ENCODE peak calls at places on chromosomes 12 and 14, in six cellular contexts. E, I, F, N, R and T are unnamed samples.

GRCh38 chr12:126483145-126484068 is 1418.2 kb downstream of the AACS start:
- DNase-seq in E (no peak), I (no peak), F (no peak), N (no peak), R (no peak), T (no peak)

GRCh38 chr14:49512147-49512551 is 74.0 kb downstream of the RPS29 start:
- DNase-seq in E (no peak), I (no peak), F (no peak), N (no peak), R (peak), T (peak)

GRCh38 chr12:6635856-6636521 is at the start of gene LPAR5:
- DNase-seq in E (peak), I (peak), F (peak), N (no peak), R (no peak), T (no peak)

GRCh38 chr12:105219261-105220018 is 16.5 kb downstream of the APPL2 start:
- DNase-seq in E (no peak), I (no peak), F (no peak), N (no peak), R (no peak), T (no peak)

GRCh38 chr14:75572104-75572503 is 6.3 kb upstream of the FLVCR2 start:
- DNase-seq in E (no peak), I (no peak), F (no peak), N (no peak), R (no peak), T (no peak)

GRCh38 chr12:78799679-78800078 is 64.9 kb upstream of the SYT1 start:
- DNase-seq in E (no peak), I (peak), F (peak), N (no peak), R (no peak), T (no peak)

GRCh38 chr12:108722992-108723766 is 8.1 kb downstream of the CORO1C start:
- DNase-seq in E (no peak), I (no peak), F (no peak), N (peak), R (no peak), T (peak)

GRCh38 chr12:14716848-14717444 is 20.5 kb upstream of the GUCY2C start:
- DNase-seq in E (peak), I (peak), F (peak), N (peak), R (no peak), T (peak)

GRCh38 chr14:39734306-39734705 is 302.1 kb upstream of the FBXO33 start:
- DNase-seq in E (no peak), I (no peak), F (peak), N (peak), R (no peak), T (no peak)

GRCh38 chr14:49218436-49219092 is 367.6 kb downstream of the RPS29 start:
- DNase-seq in E (no peak), I (no peak), F (peak), N (peak), R (peak), T (no peak)

GRCh38 chr14:92368001-92368400 is 45.0 kb downstream of the SLC24A4 start:
- DNase-seq in E (no peak), I (no peak), F (no peak), N (no peak), R (no peak), T (no peak)

GRCh38 chr12:110084314-110085015 is 36.1 kb upstream of the C12orf76 start:
- DNase-seq in E (no peak), I (no peak), F (no peak), N (peak), R (no peak), T (no peak)

GRCh38 chr14:57295261-57295660 is 26.5 kb downstream of the AP5M1 start:
- DNase-seq in E (no peak), I (no peak), F (no peak), N (no peak), R (no peak), T (no peak)

GRCh38 chr14:21525995-21526671 is at the start of gene SALL2:
- DNase-seq in E (no peak), I (peak), F (peak), N (peak), R (peak), T (no peak)

GRCh38 chr12:52849511-52849910 is 717 bp upstream of the KRT78 start:
- DNase-seq in E (no peak), I (no peak), F (no peak), N (no peak), R (no peak), T (no peak)

GRCh38 chr12:109305547-109305946 is 3.5 kb downstream of the FOXN4 start:
- DNase-seq in E (no peak), I (no peak), F (no peak), N (no peak), R (no peak), T (no peak)

GRCh38 chr12:33944703-33945437 is 77.4 kb upstream of the ALG10 start:
- DNase-seq in E (no peak), I (no peak), F (no peak), N (peak), R (no peak), T (no peak)

GRCh38 chr14:92613008-92613658 is 99.6 kb downstream of the RIN3 start:
- DNase-seq in E (peak), I (no peak), F (peak), N (peak), R (no peak), T (no peak)